ENCODE peak calls at places on chromosomes 7 and 10, in five cellular contexts. T is CD8-positive, alpha-beta memory T cell; C is right lobe of liver; L is AG04449; Q is cardiac muscle cell. F is an unnamed sample.

GRCh38 chr10:70575486-70575873 is 27.1 kb downstream of the PRF1 start:
- DNase-seq in T (no peak), C (no peak), L (no peak), Q (no peak), F (peak; percentile 34)

GRCh38 chr7:133295484-133295883 is 42.6 kb downstream of the EXOC4 start:
- DNase-seq in T (no peak), C (no peak), L (no peak), Q (no peak), F (no peak)

GRCh38 chr7:28102778-28103177 is 77.8 kb downstream of the JAZF1 start:
- DNase-seq in T (no peak), C (no peak), L (no peak), Q (peak; percentile 42), F (no peak)

GRCh38 chr7:35285799-35286198 is 31.9 kb upstream of the TBX20 start:
- DNase-seq in T (no peak), C (no peak), L (no peak), Q (no peak), F (no peak)

GRCh38 chr10:9056521-9056920 is 1002.0 kb downstream of the GATA3 start:
- DNase-seq in T (no peak), C (no peak), L (no peak), Q (no peak), F (no peak)

GRCh38 chr10:120423350-120424197 is 33.5 kb upstream of the PLPP4 start:
- DNase-seq in T (no peak), C (no peak), L (no peak), Q (peak; percentile 64), F (no peak)

GRCh38 chr7:38311329-38311937 is 38.0 kb upstream of the TARP start:
- DNase-seq in T (no peak), C (peak; percentile 68), L (no peak), Q (peak; percentile 30), F (peak; percentile 70)

GRCh38 chr10:109912335-109913282 is 10.7 kb downstream of the XPNPEP1 start:
- DNase-seq in T (no peak), C (no peak), L (no peak), Q (no peak), F (peak; percentile 43)

GRCh38 chr7:88141025-88141424 is 78.8 kb downstream of the SRI start:
- DNase-seq in T (no peak), C (no peak), L (no peak), Q (no peak), F (no peak)

GRCh38 chr10:80132299-80133139 is at the start of gene PLAC9:
- DNase-seq in T (no peak), C (no peak), L (no peak), Q (peak; percentile 61), F (no peak)

GRCh38 chr10:23696476-23696875 is 257.6 kb downstream of the OTUD1 start:
- DNase-seq in T (no peak), C (no peak), L (no peak), Q (no peak), F (no peak)

GRCh38 chr7:45881759-45882464 is 6.4 kb upstream of the IGFBP1 start:
- DNase-seq in T (no peak), C (peak; percentile 88), L (no peak), Q (peak; percentile 93), F (no peak)

GRCh38 chr7:90592036-90592435 is 4.1 kb upstream of the CDK14 start:
- DNase-seq in T (no peak), C (no peak), L (no peak), Q (no peak), F (no peak)

GRCh38 chr10:178208-178607 is 43.0 kb downstream of the ZMYND11 start:
- DNase-seq in T (no peak), C (no peak), L (no peak), Q (peak; percentile 65), F (no peak)

GRCh38 chr7:149866139-149866785 is 7.5 kb upstream of the ATP6V0E2 start:
- DNase-seq in T (no peak), C (no peak), L (no peak), Q (no peak), F (no peak)

GRCh38 chr10:118531105-118531851 is 64.2 kb downstream of the PRLHR start:
- DNase-seq in T (no peak), C (no peak), L (no peak), Q (no peak), F (no peak)

GRCh38 chr10:101694056-101694673 is 805 bp downstream of the FBXW4 start:
- DNase-seq in T (peak; percentile 45), C (peak; percentile 73), L (no peak), Q (peak; percentile 65), F (peak; percentile 88)

GRCh38 chr10:80599424-80599847 is 61.7 kb downstream of the SH2D4B start:
- DNase-seq in T (no peak), C (no peak), L (no peak), Q (peak; percentile 76), F (peak; percentile 59)

GRCh38 chr7:1364906-1365570 is 94.2 kb downstream of the MICALL2 start:
- DNase-seq in T (no peak), C (no peak), L (no peak), Q (no peak), F (no peak)

GRCh38 chr10:21513035-21513434 is 12.4 kb downstream of the SKIDA1 start:
- DNase-seq in T (no peak), C (no peak), L (no peak), Q (no peak), F (no peak)

GRCh38 chr10:59388577-59388976 is 26.2 kb upstream of the FAM13C start:
- DNase-seq in T (no peak), C (no peak), L (no peak), Q (no peak), F (no peak)

GRCh38 chr7:11830582-11831382 is 1.2 kb downstream of the THSD7A start:
- DNase-seq in T (no peak), C (no peak), L (no peak), Q (peak; percentile 33), F (no peak)

GRCh38 chr7:142739927-142740492 is 9.3 kb upstream of the PRSS1 start:
- DNase-seq in T (no peak), C (no peak), L (no peak), Q (no peak), F (peak; percentile 6)

GRCh38 chr10:32155075-32155516 is 98.9 kb upstream of the KIF5B start:
- DNase-seq in T (no peak), C (no peak), L (no peak), Q (peak; percentile 84), F (no peak)

DNA sequence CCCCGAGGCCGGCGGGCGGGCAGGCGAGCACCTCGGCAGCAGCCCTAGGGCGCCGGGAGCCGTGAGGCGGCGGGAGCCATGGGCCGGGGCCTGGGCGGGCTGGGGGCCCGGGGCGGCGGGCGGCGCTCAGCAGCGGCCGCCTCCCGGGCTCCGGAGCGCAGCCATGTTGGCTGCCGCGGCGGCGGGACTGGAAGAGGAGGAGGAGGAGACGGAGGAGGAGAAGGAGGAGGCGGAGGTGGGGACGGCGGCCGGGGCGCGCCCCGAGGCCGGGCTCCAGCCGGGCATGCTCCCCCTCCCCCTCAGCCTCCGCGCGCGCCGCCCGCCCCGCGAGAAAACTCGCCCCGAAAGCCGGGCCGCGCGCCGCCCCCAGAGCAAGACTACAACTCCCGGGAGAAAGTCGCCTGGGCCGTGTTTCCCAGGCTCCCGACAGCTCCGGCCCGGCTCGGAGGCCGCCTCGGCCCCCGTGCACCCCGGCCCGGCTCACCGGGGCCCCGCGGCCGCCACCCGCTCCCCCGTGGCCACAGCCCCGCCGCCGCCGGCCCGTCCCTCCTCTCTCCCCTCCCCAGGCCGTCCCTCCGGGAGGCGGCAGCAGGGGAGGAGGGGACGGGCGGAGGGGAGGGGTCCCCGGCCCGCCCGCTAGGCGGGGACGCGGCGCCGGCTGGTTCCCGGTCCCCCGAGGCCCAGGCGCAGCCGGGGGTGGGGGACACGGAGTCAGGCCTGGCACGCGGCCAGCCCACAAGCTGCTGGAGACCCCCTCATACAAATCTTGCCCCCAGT is at the start of gene DLG5:
- DNase-seq in T (peak; percentile 16), C (peak; percentile 81), L (no peak), Q (peak; percentile 76), F (peak; percentile 44)
- H3K4me3 ChIP-seq in T (peak within 1 kb of the TSS; percentile 41), C (peak within 1 kb of the TSS; percentile 82), L (peak within 1 kb of the TSS; percentile 80), Q (peak within 1 kb of the TSS; percentile 76), F (peak within 1 kb of the TSS; percentile 80)

DNA sequence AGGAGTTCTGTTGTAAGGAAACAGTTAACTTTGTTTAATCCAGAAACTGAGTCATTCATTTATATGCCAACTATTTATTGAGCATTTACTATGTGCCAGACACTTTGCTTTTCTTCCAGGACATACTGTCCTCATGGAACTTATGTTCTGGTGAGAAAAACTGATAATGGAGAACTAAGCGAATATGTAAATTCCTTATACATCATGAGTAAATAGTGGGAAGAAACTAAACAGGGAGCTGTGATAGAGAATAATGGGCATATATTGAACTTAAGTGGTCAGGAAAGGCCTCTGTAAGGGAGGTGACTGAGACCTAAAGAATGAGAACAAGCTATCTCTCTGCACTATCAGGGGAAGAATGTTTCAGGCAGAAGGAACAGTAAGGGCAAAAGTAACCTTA is 45.3 kb downstream of the ST7 start:
- DNase-seq in T (no peak), C (no peak), L (no peak), Q (no peak), F (no peak)
- H3K4me3 ChIP-seq in T (no peak overlapping the region), C (no peak overlapping the region), L (no peak overlapping the region), Q (no peak overlapping the region), F (no peak overlapping the region)

GRCh38 chr10:86954681-86955500 is 2.5 kb downstream of the MMRN2 start:
- DNase-seq in T (no peak), C (peak; percentile 48), L (no peak), Q (no peak), F (no peak)
- H3K4me3 ChIP-seq in T (no peak overlapping the region), C (no peak overlapping the region), L (no peak overlapping the region), Q (no peak overlapping the region), F (no peak overlapping the region)

DNA sequence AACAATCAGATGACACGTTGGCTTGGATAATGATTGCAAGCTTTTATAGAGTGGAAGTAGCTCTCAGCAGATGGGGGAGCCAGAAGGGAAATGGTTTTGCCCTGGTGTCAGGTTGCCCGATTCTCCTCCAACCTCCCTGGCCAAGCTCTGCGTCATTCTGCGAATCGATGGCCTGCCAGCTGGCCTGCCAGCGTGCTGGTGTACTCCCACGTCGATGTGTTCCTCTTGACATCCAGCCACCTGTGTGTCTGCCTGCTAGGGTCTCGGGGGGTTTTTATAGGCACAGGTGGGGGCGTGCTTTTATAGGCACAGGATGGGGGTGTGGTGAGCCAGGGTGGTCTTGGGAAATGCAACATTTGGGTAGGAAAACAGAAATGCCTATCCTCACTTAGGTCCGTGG is 4.6 kb downstream of the NET1 start:
- DNase-seq in T (no peak), C (no peak), L (no peak), Q (no peak), F (no peak)
- H3K4me3 ChIP-seq in T (no peak overlapping the region), C (no peak overlapping the region), L (no peak overlapping the region), Q (no peak overlapping the region), F (no peak overlapping the region)

DNA sequence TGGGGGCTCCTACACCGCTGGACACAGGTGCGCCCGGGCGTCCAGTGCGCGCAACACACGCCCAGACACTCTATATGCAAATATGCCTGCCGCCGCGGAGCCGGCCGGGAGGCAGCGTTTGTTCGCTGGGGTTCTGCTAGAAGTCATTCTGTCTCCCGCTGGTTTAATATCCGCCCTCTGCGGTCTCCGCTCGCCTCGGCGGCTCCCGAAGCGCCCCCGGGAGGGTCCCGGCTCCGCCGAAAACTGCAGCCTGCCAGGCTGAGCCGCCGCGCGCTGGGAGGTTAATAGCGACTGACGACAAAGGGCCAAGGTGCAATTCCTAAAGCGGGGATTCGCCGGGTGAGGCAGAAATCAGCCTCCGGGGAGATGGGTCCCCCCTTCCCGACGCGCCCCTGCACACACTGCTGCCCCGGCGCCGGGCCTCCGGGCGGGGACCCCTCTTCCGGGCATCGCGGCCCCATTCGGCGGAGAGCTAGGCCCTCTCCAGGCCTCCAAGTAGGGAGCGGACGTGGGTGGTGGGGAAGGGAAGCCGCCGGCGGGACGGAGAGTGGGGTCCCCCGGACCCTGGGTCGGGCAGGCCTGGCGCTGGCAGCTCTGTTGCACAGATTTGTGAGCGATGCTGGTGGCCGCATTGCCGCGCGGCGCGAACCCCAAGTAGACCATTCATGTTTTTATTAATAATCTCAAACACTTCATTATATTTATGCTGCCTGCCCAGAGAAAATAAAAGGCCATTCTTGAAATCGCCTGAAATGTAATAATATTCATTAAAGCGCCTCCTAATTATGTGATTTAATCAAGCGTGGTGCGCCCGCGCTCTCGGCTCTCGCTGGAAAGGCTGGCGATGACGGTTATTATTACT is 9.1 kb downstream of the EN2 start:
- DNase-seq in T (no peak), C (no peak), L (no peak), Q (no peak), F (peak; percentile 44)
- H3K4me3 ChIP-seq in T (no peak overlapping the region), C (no peak overlapping the region), L (no peak overlapping the region), Q (peak overlapping the region; percentile 11), F (no peak overlapping the region)

F was measured in GM06990.